ENCODE peak calls at places on chromosomes 13 and 19, in eight cellular contexts. G is stomach, P is H54, Y is esophagus squamous epithelium, O is NB4, N is IMR-90, M is ovary, B is Peyer's patch. A is an unnamed sample.

GRCh38 chr19:56964526-56964925 is 124.0 kb upstream of the PEG3 start:
- DNase-seq in G (no peak), P (no peak), Y (no peak), O (no peak), N (no peak), M (no peak), B (no peak), A (no peak)

GRCh38 chr13:99275093-99275469 is 16.9 kb upstream of the GPR18 start:
- DNase-seq in G (no peak), P (peak), Y (no peak), O (no peak), N (peak), M (no peak), B (peak), A (no peak)

GRCh38 chr13:44664308-44664707 is 88.2 kb upstream of the TSC22D1 start:
- DNase-seq in G (no peak), P (no peak), Y (no peak), O (no peak), N (no peak), M (no peak), B (no peak), A (no peak)

GRCh38 chr13:23766199-23766771 is 122.9 kb downstream of the MIPEP start:
- DNase-seq in G (no peak), P (no peak), Y (no peak), O (no peak), N (no peak), M (no peak), B (no peak), A (no peak)

GRCh38 chr13:59088716-59089115 is 1075.0 kb downstream of the DIAPH3 start:
- DNase-seq in G (no peak), P (no peak), Y (no peak), O (no peak), N (peak), M (no peak), B (no peak), A (no peak)

GRCh38 chr19:48674216-48674809 is 1.5 kb upstream of the NTN5 start:
- DNase-seq in G (no peak), P (no peak), Y (no peak), O (no peak), N (no peak), M (no peak), B (no peak), A (no peak)

GRCh38 chr19:12750851-12751250 is 740 bp upstream of the BEST2 start:
- DNase-seq in G (no peak), P (no peak), Y (no peak), O (no peak), N (peak), M (no peak), B (no peak), A (no peak)

GRCh38 chr19:58474291-58474996 is 1.7 kb upstream of the ZNF446 start:
- DNase-seq in G (no peak), P (peak), Y (no peak), O (no peak), N (peak), M (no peak), B (no peak), A (no peak)

GRCh38 chr13:49110122-49110831 is 109.9 kb upstream of the MLNR start:
- DNase-seq in G (peak), P (peak), Y (peak), O (peak), N (peak), M (peak), B (peak), A (peak)

GRCh38 chr19:17526922-17527321 is 15.5 kb downstream of the PGLS start:
- DNase-seq in G (no peak), P (no peak), Y (peak), O (no peak), N (no peak), M (no peak), B (peak), A (no peak)

GRCh38 chr19:36489139-36489919 is at the start of gene ZNF566:
- DNase-seq in G (peak), P (peak), Y (peak), O (peak), N (peak), M (peak), B (peak), A (peak)

GRCh38 chr19:48010932-48011758 is 16.7 kb downstream of the ELSPBP1 start:
- DNase-seq in G (no peak), P (no peak), Y (no peak), O (no peak), N (no peak), M (no peak), B (no peak), A (no peak)

GRCh38 chr13:104011505-104012270 is 945.5 kb upstream of the SLC10A2 start:
- DNase-seq in G (peak), P (no peak), Y (no peak), O (no peak), N (no peak), M (no peak), B (no peak), A (peak)

GRCh38 chr19:47560999-47561398 is 11.9 kb downstream of the ZNF541 start:
- DNase-seq in G (no peak), P (no peak), Y (no peak), O (no peak), N (no peak), M (no peak), B (no peak), A (no peak)

GRCh38 chr19:52923782-52924593 is 760 bp upstream of the ZNF888 start:
- DNase-seq in G (peak), P (peak), Y (no peak), O (peak), N (no peak), M (no peak), B (peak), A (peak)

GRCh38 chr19:37950471-37951175 is 43.6 kb downstream of the SIPA1L3 start:
- DNase-seq in G (peak), P (no peak), Y (no peak), O (no peak), N (no peak), M (no peak), B (no peak), A (no peak)

GRCh38 chr13:94325660-94326059 is 153.8 kb downstream of the DCT start:
- DNase-seq in G (no peak), P (no peak), Y (no peak), O (no peak), N (peak), M (peak), B (no peak), A (no peak)

GRCh38 chr13:25300861-25301346 is 521 bp upstream of the NUP58 start:
- DNase-seq in G (no peak), P (no peak), Y (no peak), O (no peak), N (no peak), M (peak), B (peak), A (peak)

GRCh38 chr13:103040006-103040405 is 26.2 kb downstream of the SLC10A2 start:
- DNase-seq in G (no peak), P (no peak), Y (no peak), O (no peak), N (no peak), M (no peak), B (no peak), A (no peak)

GRCh38 chr13:54029720-54030119 is 1001.1 kb downstream of the OLFM4 start:
- DNase-seq in G (no peak), P (no peak), Y (no peak), O (peak), N (no peak), M (no peak), B (no peak), A (no peak)

GRCh38 chr13:67520886-67521285 is 290.8 kb upstream of the PCDH9 start:
- DNase-seq in G (no peak), P (no peak), Y (no peak), O (peak), N (no peak), M (no peak), B (no peak), A (no peak)

GRCh38 chr13:41457589-41458186 is 338 bp downstream of the RGCC start:
- DNase-seq in G (no peak), P (no peak), Y (no peak), O (peak), N (no peak), M (no peak), B (peak), A (no peak)

GRCh38 chr13:90201198-90201597 is 1146.3 kb upstream of the MIR17HG start:
- DNase-seq in G (no peak), P (no peak), Y (no peak), O (no peak), N (no peak), M (no peak), B (no peak), A (no peak)

GRCh38 chr13:113552786-113553540 is 31.6 kb upstream of the TFDP1 start:
- DNase-seq in G (peak), P (no peak), Y (no peak), O (no peak), N (no peak), M (no peak), B (peak), A (peak)

GRCh38 chr19:12733369-12733896 is 1.1 kb downstream of the TRIR start:
- DNase-seq in G (no peak), P (no peak), Y (no peak), O (peak), N (peak), M (no peak), B (no peak), A (peak)

GRCh38 chr13:80239571-80240255 is 101.2 kb downstream of the SPRY2 start:
- DNase-seq in G (no peak), P (no peak), Y (no peak), O (no peak), N (peak), M (no peak), B (no peak), A (no peak)

GRCh38 chr19:49863935-49864320 is 3.4 kb downstream of the PNKP start:
- DNase-seq in G (no peak), P (no peak), Y (no peak), O (no peak), N (no peak), M (no peak), B (no peak), A (no peak)

GRCh38 chr13:99919132-99919531 is 52.4 kb downstream of the ZIC5 start:
- DNase-seq in G (no peak), P (no peak), Y (no peak), O (no peak), N (no peak), M (no peak), B (no peak), A (no peak)

GRCh38 chr13:30340367-30341184 is 33.2 kb upstream of the KATNAL1 start:
- DNase-seq in G (no peak), P (no peak), Y (no peak), O (peak), N (peak), M (peak), B (peak), A (peak)

GRCh38 chr19:40613669-40614594 is 12.8 kb downstream of the LTBP4 start:
- DNase-seq in G (peak), P (no peak), Y (peak), O (no peak), N (peak), M (peak), B (peak), A (peak)

GRCh38 chr13:114258589-114258988 is 22.8 kb upstream of the UPF3A start:
- DNase-seq in G (peak), P (no peak), Y (no peak), O (no peak), N (no peak), M (no peak), B (no peak), A (no peak)

GRCh38 chr13:100895656-100896055 is 221.1 kb upstream of the TMTC4 start:
- DNase-seq in G (no peak), P (no peak), Y (no peak), O (no peak), N (no peak), M (no peak), B (no peak), A (no peak)

GRCh38 chr19:6071840-6072239 is 38.5 kb downstream of the RFX2 start:
- DNase-seq in G (no peak), P (no peak), Y (no peak), O (no peak), N (no peak), M (no peak), B (no peak), A (no peak)

GRCh38 chr13:29917573-29918091 is 67.2 kb upstream of the UBL3 start:
- DNase-seq in G (no peak), P (no peak), Y (no peak), O (no peak), N (peak), M (no peak), B (no peak), A (no peak)

GRCh38 chr19:49057636-49058234 is at the start of gene CGB7:
- DNase-seq in G (peak), P (peak), Y (no peak), O (no peak), N (peak), M (peak), B (peak), A (peak)

GRCh38 chr13:31009166-31009565 is 76.7 kb downstream of the TEX26 start:
- DNase-seq in G (no peak), P (no peak), Y (no peak), O (no peak), N (no peak), M (no peak), B (no peak), A (no peak)

GRCh38 chr19:35090795-35091214 is 24.8 kb upstream of the FXYD3 start:
- DNase-seq in G (peak), P (no peak), Y (no peak), O (no peak), N (no peak), M (no peak), B (no peak), A (no peak)
- TF ChIP-seq POLR2A in G (no peak), P (no peak), Y (no peak), O (no peak), N (no peak), M (no peak), B (no peak), A (no peak)

DNA sequence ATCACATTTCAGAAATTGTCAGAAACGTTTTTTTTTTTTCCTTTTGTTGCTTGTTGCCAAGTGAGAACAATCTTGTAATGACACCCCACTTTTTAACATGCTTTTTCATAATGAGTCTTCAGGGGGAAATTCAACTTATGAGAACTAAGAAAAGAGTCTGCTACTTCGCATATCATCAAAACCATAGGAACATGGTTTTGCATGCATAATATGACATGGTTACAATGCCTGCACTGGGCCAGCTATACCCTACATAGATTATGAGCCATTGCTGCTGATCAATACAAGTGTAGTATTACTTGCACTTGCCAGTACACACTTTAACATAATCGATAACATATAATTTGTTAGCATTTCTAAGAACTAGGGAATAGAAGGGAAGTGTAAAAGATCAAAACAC is 191.0 kb upstream of the NBEA start:
- DNase-seq in G (no peak), P (no peak), Y (no peak), O (no peak), N (no peak), M (no peak), B (no peak), A (no peak)
- TF ChIP-seq POLR2A in G (no peak), P (no peak), Y (no peak), O (no peak), N (no peak), M (no peak), B (no peak), A (no peak)

DNA sequence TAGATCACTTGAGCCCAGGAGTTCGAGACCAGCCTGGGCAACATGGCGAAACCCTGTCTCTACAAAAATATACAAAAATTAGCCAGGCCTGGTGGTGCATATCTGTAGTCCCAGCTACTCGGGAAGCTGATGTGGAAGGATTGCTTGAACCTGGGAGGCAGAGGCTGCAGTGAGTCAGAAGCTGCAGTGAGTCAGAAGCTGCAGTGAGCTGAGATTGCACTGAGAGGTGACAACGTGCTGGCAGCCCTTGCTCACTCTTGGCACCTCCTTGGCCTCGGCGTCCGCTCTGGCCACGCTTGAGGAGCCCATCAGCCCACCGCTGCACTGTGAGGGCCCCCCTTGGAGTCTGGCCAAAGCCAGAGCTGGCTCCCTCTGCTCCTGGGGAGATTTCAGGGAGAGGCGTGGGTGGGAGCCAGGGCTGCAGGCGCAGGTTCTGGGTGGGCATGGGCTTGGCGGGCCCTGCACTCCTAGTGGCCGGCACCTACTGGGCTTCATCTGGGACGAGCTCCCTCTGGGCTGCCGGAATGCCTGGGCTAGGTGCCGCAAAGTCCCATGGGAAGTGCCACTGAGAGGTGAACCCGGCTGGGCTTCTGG is 39.5 kb upstream of the RPL21 start:
- DNase-seq in G (no peak), P (no peak), Y (no peak), O (no peak), N (peak), M (no peak), B (no peak), A (no peak)
- TF ChIP-seq POLR2A in G (no peak), P (no peak), Y (no peak), O (no peak), N (no peak), M (no peak), B (no peak), A (no peak)

DNA sequence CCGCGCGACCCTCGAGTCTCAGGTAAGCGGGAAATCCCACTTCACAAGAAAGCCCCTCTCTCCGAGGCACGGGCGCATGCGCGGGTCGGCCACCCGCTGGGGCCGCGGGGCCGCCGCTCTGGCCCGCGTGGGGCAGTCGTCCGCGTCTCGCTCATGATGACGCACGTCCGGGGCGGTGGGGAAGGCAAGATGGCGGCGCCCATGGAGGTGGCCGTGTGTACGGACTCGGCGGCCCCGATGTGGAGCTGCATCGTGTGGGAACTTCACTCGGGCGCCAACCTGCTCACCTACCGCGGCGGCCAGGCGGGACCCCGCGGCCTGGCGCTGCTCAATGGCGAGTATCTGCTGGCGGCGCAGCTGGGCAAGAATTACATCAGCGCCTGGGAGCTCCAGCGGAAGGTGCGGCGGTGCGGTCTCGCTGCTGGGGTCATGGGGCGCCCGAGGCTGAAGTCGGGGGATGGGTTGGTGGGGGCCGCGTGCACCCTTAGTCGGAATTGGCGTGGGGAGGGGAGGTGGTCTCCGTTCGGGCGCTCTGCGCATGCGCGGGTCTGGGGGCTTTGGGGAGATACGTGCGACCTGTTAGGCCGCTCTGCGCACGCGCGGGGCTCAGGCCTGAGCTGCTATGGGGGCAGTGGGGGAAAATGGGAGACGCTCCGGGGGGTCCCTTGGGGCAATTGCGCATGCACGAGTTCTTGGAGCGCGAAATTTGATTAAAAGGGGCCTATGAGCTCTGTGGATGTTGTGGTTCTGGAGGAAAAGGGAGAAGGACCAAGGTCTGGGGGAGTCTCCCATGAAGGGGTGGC is at the start of gene WDR18:
- DNase-seq in G (peak), P (peak), Y (peak), O (peak), N (peak), M (peak), B (peak), A (peak)
- TF ChIP-seq POLR2A in G (peak), P (peak), Y (no peak), O (peak), N (peak), M (peak), B (peak), A (no peak)

DNA sequence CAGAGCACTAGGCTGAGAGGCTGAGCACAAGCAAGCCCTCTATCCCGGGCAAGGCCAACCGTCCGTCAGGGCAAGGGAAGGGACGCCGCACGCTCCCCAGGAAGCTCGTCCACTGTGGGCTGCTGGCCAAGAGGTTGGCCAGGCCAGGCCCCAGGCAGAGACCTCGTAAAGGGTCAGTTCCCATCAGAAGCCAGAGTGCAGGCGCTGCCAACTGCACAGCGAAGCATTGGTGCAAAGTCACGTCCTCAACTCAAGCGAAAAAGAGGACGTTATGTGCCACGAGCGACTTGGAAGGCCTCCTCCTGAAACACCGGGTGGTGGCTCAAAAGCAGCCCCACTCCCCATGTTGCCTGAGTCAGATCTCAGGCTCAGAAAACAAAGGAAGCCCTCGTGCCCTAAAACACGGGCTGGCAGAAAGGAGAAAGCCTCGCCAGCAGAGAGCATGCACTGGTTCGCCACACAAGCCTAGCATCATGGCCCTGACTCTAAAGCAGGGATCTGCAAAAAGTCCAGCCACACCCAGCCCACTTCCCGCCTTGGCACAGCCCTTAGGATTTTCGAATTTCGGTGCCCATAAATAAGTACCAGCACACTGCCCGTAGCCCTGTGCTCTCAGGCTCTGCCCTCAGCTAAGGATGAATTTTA is 4.7 kb downstream of the AKAP8 start:
- DNase-seq in G (no peak), P (no peak), Y (no peak), O (no peak), N (no peak), M (no peak), B (no peak), A (peak)
- TF ChIP-seq POLR2A in G (no peak), P (no peak), Y (no peak), O (no peak), N (no peak), M (no peak), B (no peak), A (no peak)